ENCODE peak calls at places on chromosomes 7 and 10, in six cellular contexts. One of them, this sample, is unnamed.

GRCh38 chr10:98405422-98405821 is 9.6 kb downstream of the PYROXD2 start:
- DNase-seq in activated effector memory CD4-positive, alpha-beta T cell treated with anti-CD3 and anti-CD28 coated beads, Interleukin-2, amount 50 U/mL, for 16 hours: no peak
- DNase-seq in T-helper 2 cell: no peak
- DNase-seq in dermis blood vessel endothelial cell: no peak
- DNase-seq in GM13977: no peak
- DNase-seq in HFF-Myc: no peak
- DNase-seq in this sample: no peak

GRCh38 chr7:137606061-137606674 is 240.6 kb downstream of the DGKI start:
- DNase-seq in activated effector memory CD4-positive, alpha-beta T cell treated with anti-CD3 and anti-CD28 coated beads, Interleukin-2, amount 50 U/mL, for 16 hours: no peak
- DNase-seq in T-helper 2 cell: no peak
- DNase-seq in dermis blood vessel endothelial cell: peak
- DNase-seq in GM13977: peak
- DNase-seq in HFF-Myc: peak
- DNase-seq in this sample: peak

GRCh38 chr7:25857376-25858067 is 294.5 kb upstream of the NFE2L3 start:
- DNase-seq in activated effector memory CD4-positive, alpha-beta T cell treated with anti-CD3 and anti-CD28 coated beads, Interleukin-2, amount 50 U/mL, for 16 hours: no peak
- DNase-seq in T-helper 2 cell: no peak
- DNase-seq in dermis blood vessel endothelial cell: no peak
- DNase-seq in GM13977: no peak
- DNase-seq in HFF-Myc: no peak
- DNase-seq in this sample: no peak

GRCh38 chr10:112519129-112519761 is 72.2 kb downstream of the VTI1A start:
- DNase-seq in activated effector memory CD4-positive, alpha-beta T cell treated with anti-CD3 and anti-CD28 coated beads, Interleukin-2, amount 50 U/mL, for 16 hours: no peak
- DNase-seq in T-helper 2 cell: no peak
- DNase-seq in dermis blood vessel endothelial cell: no peak
- DNase-seq in GM13977: peak
- DNase-seq in HFF-Myc: no peak
- DNase-seq in this sample: no peak

GRCh38 chr10:105506258-105506657 is 865.2 kb downstream of the SORCS3 start:
- DNase-seq in activated effector memory CD4-positive, alpha-beta T cell treated with anti-CD3 and anti-CD28 coated beads, Interleukin-2, amount 50 U/mL, for 16 hours: no peak
- DNase-seq in T-helper 2 cell: no peak
- DNase-seq in dermis blood vessel endothelial cell: no peak
- DNase-seq in GM13977: no peak
- DNase-seq in HFF-Myc: no peak
- DNase-seq in this sample: no peak

GRCh38 chr7:1193593-1194424 is 33.8 kb upstream of the ZFAND2A start:
- DNase-seq in activated effector memory CD4-positive, alpha-beta T cell treated with anti-CD3 and anti-CD28 coated beads, Interleukin-2, amount 50 U/mL, for 16 hours: peak
- DNase-seq in T-helper 2 cell: no peak
- DNase-seq in dermis blood vessel endothelial cell: peak
- DNase-seq in GM13977: no peak
- DNase-seq in HFF-Myc: no peak
- DNase-seq in this sample: peak

GRCh38 chr10:94000638-94001420 is 7.1 kb downstream of the PLCE1 start:
- DNase-seq in activated effector memory CD4-positive, alpha-beta T cell treated with anti-CD3 and anti-CD28 coated beads, Interleukin-2, amount 50 U/mL, for 16 hours: no peak
- DNase-seq in T-helper 2 cell: no peak
- DNase-seq in dermis blood vessel endothelial cell: no peak
- DNase-seq in GM13977: no peak
- DNase-seq in HFF-Myc: no peak
- DNase-seq in this sample: no peak

GRCh38 chr10:71982269-71983178 is 18.3 kb downstream of the CHST3 start:
- DNase-seq in activated effector memory CD4-positive, alpha-beta T cell treated with anti-CD3 and anti-CD28 coated beads, Interleukin-2, amount 50 U/mL, for 16 hours: no peak
- DNase-seq in T-helper 2 cell: no peak
- DNase-seq in dermis blood vessel endothelial cell: no peak
- DNase-seq in GM13977: no peak
- DNase-seq in HFF-Myc: no peak
- DNase-seq in this sample: no peak

GRCh38 chr10:17793041-17793440 is 16.1 kb upstream of the MRC1 start:
- DNase-seq in activated effector memory CD4-positive, alpha-beta T cell treated with anti-CD3 and anti-CD28 coated beads, Interleukin-2, amount 50 U/mL, for 16 hours: no peak
- DNase-seq in T-helper 2 cell: no peak
- DNase-seq in dermis blood vessel endothelial cell: no peak
- DNase-seq in GM13977: no peak
- DNase-seq in HFF-Myc: no peak
- DNase-seq in this sample: no peak